ENCODE peak calls at places on chromosomes 6 and 20, in eight cellular contexts. One of them, this sample, is unnamed.

GRCh38 chr20:34762031-34762555 is 57.9 kb downstream of the TP53INP2 start:
- DNase-seq in lower lobe of right lung: no peak
- DNase-seq in CD4-positive, alpha-beta T cell: no peak
- DNase-seq in glutamatergic neuron: no peak
- DNase-seq in progenitor cell of endocrine pancreas: no peak
- DNase-seq in HFF-Myc: no peak
- DNase-seq in mesothelial cell of epicardium: no peak
- DNase-seq in fibroblast of pulmonary artery: no peak
- DNase-seq in this sample: no peak

GRCh38 chr6:44034931-44035345 is 92.3 kb downstream of the MRPL14 start:
- DNase-seq in glutamatergic neuron: no peak
- DNase-seq in HFF-Myc: no peak
- DNase-seq in CD4-positive, alpha-beta T cell: no peak
- DNase-seq in fibroblast of pulmonary artery: no peak
- DNase-seq in progenitor cell of endocrine pancreas: no peak
- DNase-seq in lower lobe of right lung: no peak
- DNase-seq in mesothelial cell of epicardium: no peak
- DNase-seq in this sample: no peak

GRCh38 chr20:36924167-36925045 is 27.1 kb downstream of the SAMHD1 start:
- DNase-seq in progenitor cell of endocrine pancreas: no peak
- DNase-seq in HFF-Myc: no peak
- DNase-seq in CD4-positive, alpha-beta T cell: no peak
- DNase-seq in lower lobe of right lung: no peak
- DNase-seq in glutamatergic neuron: no peak
- DNase-seq in mesothelial cell of epicardium: no peak
- DNase-seq in fibroblast of pulmonary artery: no peak
- DNase-seq in this sample: no peak

GRCh38 chr6:106145144-106145543 is 59.0 kb downstream of the PRDM1 start:
- DNase-seq in fibroblast of pulmonary artery: no peak
- DNase-seq in lower lobe of right lung: no peak
- DNase-seq in progenitor cell of endocrine pancreas: no peak
- DNase-seq in mesothelial cell of epicardium: no peak
- DNase-seq in CD4-positive, alpha-beta T cell: no peak
- DNase-seq in glutamatergic neuron: no peak
- DNase-seq in HFF-Myc: no peak
- DNase-seq in this sample: no peak

GRCh38 chr6:107801195-107801594 is 22.9 kb downstream of the SCML4 start:
- DNase-seq in mesothelial cell of epicardium: no peak
- DNase-seq in progenitor cell of endocrine pancreas: no peak
- DNase-seq in lower lobe of right lung: no peak
- DNase-seq in HFF-Myc: no peak
- DNase-seq in glutamatergic neuron: no peak
- DNase-seq in CD4-positive, alpha-beta T cell: no peak
- DNase-seq in fibroblast of pulmonary artery: no peak
- DNase-seq in this sample: no peak

GRCh38 chr6:162385980-162386379 is 341.6 kb downstream of the PRKN start:
- DNase-seq in lower lobe of right lung: no peak
- DNase-seq in fibroblast of pulmonary artery: no peak
- DNase-seq in mesothelial cell of epicardium: no peak
- DNase-seq in glutamatergic neuron: no peak
- DNase-seq in CD4-positive, alpha-beta T cell: no peak
- DNase-seq in HFF-Myc: no peak
- DNase-seq in progenitor cell of endocrine pancreas: no peak
- DNase-seq in this sample: no peak

GRCh38 chr6:43912598-43913387 is 142.8 kb downstream of the VEGFA start:
- DNase-seq in lower lobe of right lung: peak
- DNase-seq in progenitor cell of endocrine pancreas: no peak
- DNase-seq in glutamatergic neuron: no peak
- DNase-seq in CD4-positive, alpha-beta T cell: no peak
- DNase-seq in fibroblast of pulmonary artery: no peak
- DNase-seq in HFF-Myc: no peak
- DNase-seq in mesothelial cell of epicardium: no peak
- DNase-seq in this sample: no peak

GRCh38 chr20:10673176-10673830 is 496 bp downstream of the JAG1 start:
- DNase-seq in progenitor cell of endocrine pancreas: peak
- DNase-seq in glutamatergic neuron: peak
- DNase-seq in fibroblast of pulmonary artery: no peak
- DNase-seq in HFF-Myc: no peak
- DNase-seq in mesothelial cell of epicardium: peak
- DNase-seq in CD4-positive, alpha-beta T cell: no peak
- DNase-seq in lower lobe of right lung: peak
- DNase-seq in this sample: peak

GRCh38 chr6:47519279-47519678 is 41.7 kb downstream of the CD2AP start:
- DNase-seq in mesothelial cell of epicardium: no peak
- DNase-seq in lower lobe of right lung: no peak
- DNase-seq in progenitor cell of endocrine pancreas: no peak
- DNase-seq in fibroblast of pulmonary artery: no peak
- DNase-seq in CD4-positive, alpha-beta T cell: no peak
- DNase-seq in HFF-Myc: no peak
- DNase-seq in glutamatergic neuron: no peak
- DNase-seq in this sample: no peak

GRCh38 chr20:1215386-1216170 is 10.3 kb upstream of the RAD21L1 start:
- DNase-seq in glutamatergic neuron: no peak
- DNase-seq in HFF-Myc: no peak
- DNase-seq in lower lobe of right lung: no peak
- DNase-seq in mesothelial cell of epicardium: no peak
- DNase-seq in fibroblast of pulmonary artery: no peak
- DNase-seq in CD4-positive, alpha-beta T cell: no peak
- DNase-seq in progenitor cell of endocrine pancreas: no peak
- DNase-seq in this sample: no peak

GRCh38 chr6:165662671-165663282 is at the start of gene PDE10A:
- DNase-seq in lower lobe of right lung: no peak
- DNase-seq in HFF-Myc: no peak
- DNase-seq in mesothelial cell of epicardium: peak
- DNase-seq in fibroblast of pulmonary artery: peak
- DNase-seq in progenitor cell of endocrine pancreas: peak
- DNase-seq in CD4-positive, alpha-beta T cell: no peak
- DNase-seq in glutamatergic neuron: peak
- DNase-seq in this sample: peak

GRCh38 chr6:154535146-154535545 is 24.7 kb upstream of the CNKSR3 start:
- DNase-seq in lower lobe of right lung: no peak
- DNase-seq in mesothelial cell of epicardium: no peak
- DNase-seq in glutamatergic neuron: no peak
- DNase-seq in CD4-positive, alpha-beta T cell: no peak
- DNase-seq in fibroblast of pulmonary artery: peak
- DNase-seq in HFF-Myc: no peak
- DNase-seq in progenitor cell of endocrine pancreas: no peak
- DNase-seq in this sample: no peak

GRCh38 chr6:106360410-106360988 is at the start of gene CRYBG1:
- DNase-seq in HFF-Myc: no peak
- DNase-seq in glutamatergic neuron: peak
- DNase-seq in CD4-positive, alpha-beta T cell: peak
- DNase-seq in lower lobe of right lung: peak
- DNase-seq in fibroblast of pulmonary artery: peak
- DNase-seq in progenitor cell of endocrine pancreas: peak
- DNase-seq in mesothelial cell of epicardium: peak
- DNase-seq in this sample: peak

GRCh38 chr6:151869787-151870186 is 62.3 kb downstream of the ESR1 start:
- DNase-seq in fibroblast of pulmonary artery: peak
- DNase-seq in mesothelial cell of epicardium: no peak
- DNase-seq in HFF-Myc: no peak
- DNase-seq in progenitor cell of endocrine pancreas: no peak
- DNase-seq in CD4-positive, alpha-beta T cell: no peak
- DNase-seq in glutamatergic neuron: no peak
- DNase-seq in lower lobe of right lung: no peak
- DNase-seq in this sample: no peak

GRCh38 chr6:161001421-161001820 is 9.9 kb downstream of the MAP3K4 start:
- DNase-seq in glutamatergic neuron: no peak
- DNase-seq in CD4-positive, alpha-beta T cell: no peak
- DNase-seq in progenitor cell of endocrine pancreas: no peak
- DNase-seq in HFF-Myc: no peak
- DNase-seq in fibroblast of pulmonary artery: peak
- DNase-seq in mesothelial cell of epicardium: no peak
- DNase-seq in lower lobe of right lung: no peak
- DNase-seq in this sample: no peak

GRCh38 chr20:32524871-32525501 is 60.1 kb downstream of the NOL4L start:
- DNase-seq in glutamatergic neuron: peak
- DNase-seq in mesothelial cell of epicardium: no peak
- DNase-seq in CD4-positive, alpha-beta T cell: no peak
- DNase-seq in lower lobe of right lung: peak
- DNase-seq in HFF-Myc: no peak
- DNase-seq in fibroblast of pulmonary artery: no peak
- DNase-seq in progenitor cell of endocrine pancreas: no peak
- DNase-seq in this sample: no peak

GRCh38 chr20:34213213-34213612 is 28.0 kb upstream of the ASIP start:
- DNase-seq in glutamatergic neuron: no peak
- DNase-seq in HFF-Myc: no peak
- DNase-seq in progenitor cell of endocrine pancreas: no peak
- DNase-seq in lower lobe of right lung: no peak
- DNase-seq in mesothelial cell of epicardium: no peak
- DNase-seq in fibroblast of pulmonary artery: no peak
- DNase-seq in CD4-positive, alpha-beta T cell: no peak
- DNase-seq in this sample: no peak

GRCh38 chr6:164151161-164151728 is 736.7 kb downstream of the QKI start:
- DNase-seq in fibroblast of pulmonary artery: no peak
- DNase-seq in CD4-positive, alpha-beta T cell: no peak
- DNase-seq in HFF-Myc: no peak
- DNase-seq in lower lobe of right lung: no peak
- DNase-seq in glutamatergic neuron: no peak
- DNase-seq in progenitor cell of endocrine pancreas: no peak
- DNase-seq in mesothelial cell of epicardium: no peak
- DNase-seq in this sample: no peak

GRCh38 chr20:57323034-57323433 is 6.6 kb upstream of the SPO11 start:
- DNase-seq in CD4-positive, alpha-beta T cell: no peak
- DNase-seq in progenitor cell of endocrine pancreas: no peak
- DNase-seq in glutamatergic neuron: peak
- DNase-seq in mesothelial cell of epicardium: no peak
- DNase-seq in fibroblast of pulmonary artery: peak
- DNase-seq in lower lobe of right lung: no peak
- DNase-seq in HFF-Myc: no peak
- DNase-seq in this sample: no peak

GRCh38 chr6:41780623-41781301 is at the start of gene PRICKLE4:
- DNase-seq in progenitor cell of endocrine pancreas: no peak
- DNase-seq in CD4-positive, alpha-beta T cell: no peak
- DNase-seq in glutamatergic neuron: peak
- DNase-seq in mesothelial cell of epicardium: peak
- DNase-seq in HFF-Myc: no peak
- DNase-seq in fibroblast of pulmonary artery: peak
- DNase-seq in lower lobe of right lung: peak
- DNase-seq in this sample: peak

GRCh38 chr6:134689177-134689576 is 260.7 kb downstream of the ALDH8A1 start:
- DNase-seq in CD4-positive, alpha-beta T cell: no peak
- DNase-seq in glutamatergic neuron: no peak
- DNase-seq in mesothelial cell of epicardium: no peak
- DNase-seq in lower lobe of right lung: no peak
- DNase-seq in fibroblast of pulmonary artery: no peak
- DNase-seq in progenitor cell of endocrine pancreas: no peak
- DNase-seq in HFF-Myc: no peak
- DNase-seq in this sample: no peak

GRCh38 chr6:148969679-148970078 is 222.8 kb downstream of the UST start:
- DNase-seq in mesothelial cell of epicardium: no peak
- DNase-seq in HFF-Myc: no peak
- DNase-seq in glutamatergic neuron: no peak
- DNase-seq in lower lobe of right lung: no peak
- DNase-seq in progenitor cell of endocrine pancreas: no peak
- DNase-seq in fibroblast of pulmonary artery: no peak
- DNase-seq in CD4-positive, alpha-beta T cell: no peak
- DNase-seq in this sample: no peak

DNA sequence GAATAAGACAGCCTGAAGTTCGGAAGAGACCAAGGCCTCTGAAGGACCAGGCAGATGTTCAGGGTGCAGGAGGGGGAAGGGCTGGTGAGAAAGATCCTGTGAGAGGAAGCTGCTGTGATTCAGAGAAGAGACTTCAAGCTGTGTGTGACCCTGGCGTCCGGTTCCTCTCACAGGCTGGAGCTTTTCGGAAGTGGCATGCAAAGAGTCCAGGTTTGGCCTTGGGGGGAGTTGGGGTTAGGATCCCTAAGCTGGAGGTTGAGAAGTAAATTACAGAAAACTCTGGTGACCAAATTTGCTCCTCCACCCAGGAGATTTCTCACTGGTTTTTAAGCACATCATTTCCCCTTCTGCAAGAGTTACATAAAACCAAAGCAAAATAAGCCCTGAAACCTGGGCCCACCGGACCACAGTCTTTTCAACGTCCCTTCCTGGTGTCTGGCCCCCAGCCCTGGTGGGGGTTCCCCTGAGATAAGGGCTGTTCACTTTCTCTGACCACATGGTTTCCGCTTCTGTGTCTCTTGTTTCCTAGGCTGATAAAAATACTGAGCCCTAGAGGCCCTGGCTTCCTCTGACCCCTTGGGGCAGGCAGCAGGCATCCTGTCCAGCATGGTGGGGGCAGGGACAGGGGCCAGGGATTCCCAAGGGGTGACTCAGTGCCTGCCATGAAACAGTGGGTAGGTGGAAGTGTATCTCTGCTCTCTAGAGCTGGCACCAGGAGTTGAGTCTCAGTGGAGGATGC is 12.0 kb upstream of the LTA start:
- DNase-seq in HFF-Myc: no peak
- DNase-seq in fibroblast of pulmonary artery: peak
- DNase-seq in CD4-positive, alpha-beta T cell: no peak
- DNase-seq in glutamatergic neuron: no peak
- DNase-seq in mesothelial cell of epicardium: no peak
- DNase-seq in progenitor cell of endocrine pancreas: no peak
- DNase-seq in lower lobe of right lung: peak
- DNase-seq in this sample: peak
- TF ChIP-seq CTCF in HFF-Myc: no peak
- TF ChIP-seq CTCF in fibroblast of pulmonary artery: no peak
- TF ChIP-seq CTCF in CD4-positive, alpha-beta T cell: no peak
- TF ChIP-seq CTCF in glutamatergic neuron: no peak
- TF ChIP-seq CTCF in mesothelial cell of epicardium: no peak
- TF ChIP-seq CTCF in progenitor cell of endocrine pancreas: no peak
- TF ChIP-seq CTCF in lower lobe of right lung: peak
- TF ChIP-seq CTCF in this sample: no peak

DNA sequence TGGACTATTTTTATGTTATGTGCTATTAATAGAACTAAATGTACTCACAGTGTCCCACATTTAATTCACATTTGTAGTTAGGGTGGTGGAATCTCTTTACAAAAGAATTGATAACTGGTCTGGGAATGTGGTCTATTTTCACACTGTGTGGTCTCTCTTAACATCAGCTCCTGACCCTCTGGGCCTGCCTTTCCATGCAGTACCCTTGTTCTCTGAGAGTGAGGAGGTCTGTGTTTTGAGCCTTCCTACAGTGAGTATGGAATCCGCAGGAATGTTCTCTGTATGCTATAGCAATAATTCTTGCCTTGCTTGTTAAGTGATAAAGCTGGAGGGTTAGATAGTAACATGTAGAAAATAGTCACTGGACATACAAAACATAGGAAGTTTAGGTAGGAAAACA is 717.3 kb upstream of the POU3F2 start:
- DNase-seq in mesothelial cell of epicardium: no peak
- DNase-seq in CD4-positive, alpha-beta T cell: no peak
- DNase-seq in glutamatergic neuron: no peak
- DNase-seq in HFF-Myc: no peak
- DNase-seq in progenitor cell of endocrine pancreas: no peak
- DNase-seq in fibroblast of pulmonary artery: no peak
- DNase-seq in lower lobe of right lung: no peak
- DNase-seq in this sample: no peak
- TF ChIP-seq CTCF in mesothelial cell of epicardium: no peak
- TF ChIP-seq CTCF in CD4-positive, alpha-beta T cell: no peak
- TF ChIP-seq CTCF in glutamatergic neuron: no peak
- TF ChIP-seq CTCF in HFF-Myc: no peak
- TF ChIP-seq CTCF in progenitor cell of endocrine pancreas: no peak
- TF ChIP-seq CTCF in fibroblast of pulmonary artery: no peak
- TF ChIP-seq CTCF in lower lobe of right lung: no peak
- TF ChIP-seq CTCF in this sample: no peak

GRCh38 chr6:29753309-29753644 is 30.0 kb downstream of the HLA-F start:
- DNase-seq in CD4-positive, alpha-beta T cell: no peak
- DNase-seq in HFF-Myc: no peak
- DNase-seq in glutamatergic neuron: no peak
- DNase-seq in fibroblast of pulmonary artery: no peak
- DNase-seq in progenitor cell of endocrine pancreas: no peak
- DNase-seq in lower lobe of right lung: no peak
- DNase-seq in mesothelial cell of epicardium: no peak
- DNase-seq in this sample: no peak
- TF ChIP-seq CTCF in CD4-positive, alpha-beta T cell: peak
- TF ChIP-seq CTCF in HFF-Myc: no peak
- TF ChIP-seq CTCF in glutamatergic neuron: peak
- TF ChIP-seq CTCF in fibroblast of pulmonary artery: no peak
- TF ChIP-seq CTCF in progenitor cell of endocrine pancreas: no peak
- TF ChIP-seq CTCF in lower lobe of right lung: no peak
- TF ChIP-seq CTCF in mesothelial cell of epicardium: peak
- TF ChIP-seq CTCF in this sample: no peak

GRCh38 chr6:53159558-53159957 is 10.9 kb upstream of the GCM1 start:
- DNase-seq in HFF-Myc: no peak
- DNase-seq in glutamatergic neuron: no peak
- DNase-seq in progenitor cell of endocrine pancreas: no peak
- DNase-seq in mesothelial cell of epicardium: no peak
- DNase-seq in CD4-positive, alpha-beta T cell: no peak
- DNase-seq in fibroblast of pulmonary artery: no peak
- DNase-seq in lower lobe of right lung: no peak
- DNase-seq in this sample: no peak
- TF ChIP-seq CTCF in HFF-Myc: peak
- TF ChIP-seq CTCF in glutamatergic neuron: no peak
- TF ChIP-seq CTCF in progenitor cell of endocrine pancreas: no peak
- TF ChIP-seq CTCF in mesothelial cell of epicardium: no peak
- TF ChIP-seq CTCF in CD4-positive, alpha-beta T cell: no peak
- TF ChIP-seq CTCF in fibroblast of pulmonary artery: no peak
- TF ChIP-seq CTCF in lower lobe of right lung: no peak
- TF ChIP-seq CTCF in this sample: no peak